ENCODE peak calls at places on chromosome 6, in five cellular contexts. G is fibroblast of mammary gland; Q is stimulated activated CD4-positive, alpha-beta T cell treated with anti-CD3 and anti-CD28 coated beads, Interleukin-12 subunit alpha, Interleukin-12 subunit beta, amount 100 ng/mL, for 4 hours; A is left ventricle myocardium inferior; F is lower lobe of right lung. B is an unnamed sample.

GRCh38 chr6:96211341-96211740 is 195.6 kb downstream of the FUT9 start:
- DNase-seq in G (no peak), Q (no peak), A (no peak), F (no peak), B (no peak)

GRCh38 chr6:93419304-93420162 is at the start of gene EPHA7:
- DNase-seq in G (peak; percentile 71), Q (peak; percentile 15), A (peak; percentile 92), F (peak; percentile 89), B (peak; percentile 84)

GRCh38 chr6:145631374-145631773 is 103.9 kb downstream of the EPM2A start:
- DNase-seq in G (no peak), Q (no peak), A (no peak), F (no peak), B (no peak)

GRCh38 chr6:3467996-3468395 is 11.1 kb upstream of the SLC22A23 start:
- DNase-seq in G (no peak), Q (no peak), A (no peak), F (no peak), B (no peak)

GRCh38 chr6:149860513-149860833 is 3.7 kb downstream of the LRP11 start:
- DNase-seq in G (no peak), Q (no peak), A (no peak), F (no peak), B (no peak)

GRCh38 chr6:137264308-137265075 is 45.3 kb upstream of the IFNGR1 start:
- DNase-seq in G (peak; percentile 61), Q (no peak), A (peak; percentile 37), F (no peak), B (no peak)

GRCh38 chr6:142045380-142046270 is 87.1 kb upstream of the GJE1 start:
- DNase-seq in G (peak; percentile 71), Q (no peak), A (no peak), F (no peak), B (peak; percentile 27)

GRCh38 chr6:130127195-130127594 is 95.6 kb downstream of the SAMD3 start:
- DNase-seq in G (no peak), Q (no peak), A (no peak), F (no peak), B (no peak)

GRCh38 chr6:107987805-107988204 is 29.8 kb upstream of the SEC63 start:
- DNase-seq in G (no peak), Q (no peak), A (no peak), F (no peak), B (no peak)

GRCh38 chr6:40723967-40724366 is 136.8 kb upstream of the LRFN2 start:
- DNase-seq in G (peak; percentile 15), Q (no peak), A (no peak), F (no peak), B (no peak)

GRCh38 chr6:11218477-11218826 is 14.0 kb downstream of the NEDD9 start:
- DNase-seq in G (no peak), Q (no peak), A (no peak), F (no peak), B (no peak)

GRCh38 chr6:34934516-34934915 is 45.5 kb downstream of the ANKS1A start:
- DNase-seq in G (peak; percentile 68), Q (no peak), A (peak; percentile 88), F (peak; percentile 79), B (peak; percentile 65)

GRCh38 chr6:18262812-18263560 is 1.3 kb downstream of the DEK start:
- DNase-seq in G (peak; percentile 17), Q (peak; percentile 31), A (no peak), F (no peak), B (peak; percentile 40)

GRCh38 chr6:126824226-126824625 is 294.2 kb upstream of the RSPO3 start:
- DNase-seq in G (no peak), Q (no peak), A (no peak), F (no peak), B (no peak)

GRCh38 chr6:140538926-140539325 is 1164.5 kb upstream of the CITED2 start:
- DNase-seq in G (peak; percentile 28), Q (no peak), A (no peak), F (no peak), B (peak; percentile 14)

GRCh38 chr6:106752641-106753040 is 123.3 kb downstream of the QRSL1 start:
- DNase-seq in G (no peak), Q (no peak), A (no peak), F (no peak), B (no peak)

GRCh38 chr6:158662607-158663464 is 13.0 kb downstream of the SYTL3 start:
- DNase-seq in G (peak; percentile 59), Q (no peak), A (no peak), F (no peak), B (no peak)

GRCh38 chr6:12401200-12401599 is 111.0 kb downstream of the EDN1 start:
- DNase-seq in G (no peak), Q (no peak), A (no peak), F (no peak), B (no peak)

GRCh38 chr6:37653933-37654565 is 43.6 kb downstream of the MDGA1 start:
- DNase-seq in G (peak; percentile 65), Q (peak; percentile 57), A (no peak), F (no peak), B (no peak)

GRCh38 chr6:7917729-7918128 is 7.1 kb upstream of the TXNDC5 start:
- DNase-seq in G (no peak), Q (no peak), A (no peak), F (no peak), B (no peak)

GRCh38 chr6:767755-768512 is 75.0 kb upstream of the EXOC2 start:
- DNase-seq in G (no peak), Q (no peak), A (no peak), F (no peak), B (no peak)

GRCh38 chr6:144344651-144345050 is 59.5 kb downstream of the UTRN start:
- DNase-seq in G (no peak), Q (no peak), A (no peak), F (no peak), B (no peak)

GRCh38 chr6:11754625-11755289 is 23.8 kb downstream of the ADTRP start:
- DNase-seq in G (peak; percentile 88), Q (no peak), A (no peak), F (no peak), B (peak; percentile 77)

GRCh38 chr6:121505284-121505683 is 69.8 kb downstream of the GJA1 start:
- DNase-seq in G (no peak), Q (no peak), A (no peak), F (no peak), B (peak; percentile 84)

GRCh38 chr6:17842014-17842776 is 135.5 kb upstream of the NUP153 start:
- DNase-seq in G (no peak), Q (no peak), A (no peak), F (no peak), B (no peak)

GRCh38 chr6:28824793-28825731 is 98.7 kb downstream of the TRIM27 start:
- DNase-seq in G (no peak), Q (no peak), A (no peak), F (no peak), B (no peak)

GRCh38 chr6:39804666-39805065 is 12.5 kb downstream of the DAAM2 start:
- DNase-seq in G (peak; percentile 88), Q (no peak), A (no peak), F (no peak), B (peak; percentile 80)

GRCh38 chr6:422423-423061 is 31.0 kb downstream of the IRF4 start:
- DNase-seq in G (peak; percentile 99), Q (no peak), A (no peak), F (no peak), B (peak; percentile 97)

GRCh38 chr6:33949877-33950831 is 146.4 kb upstream of the MLN start:
- DNase-seq in G (no peak), Q (no peak), A (no peak), F (no peak), B (peak; percentile 30)

GRCh38 chr6:149934249-149935156 is 7.3 kb upstream of the ULBP2 start:
- DNase-seq in G (peak; percentile 78), Q (peak; percentile 60), A (no peak), F (no peak), B (peak; percentile 63)

GRCh38 chr6:1832844-1833787 is 223.4 kb downstream of the FOXC1 start:
- DNase-seq in G (no peak), Q (no peak), A (peak; percentile 43), F (peak; percentile 52), B (no peak)

GRCh38 chr6:90583179-90583578 is 3.7 kb downstream of the MAP3K7 start:
- DNase-seq in G (peak; percentile 37), Q (no peak), A (no peak), F (no peak), B (no peak)

GRCh38 chr6:144214622-144215401 is 64.5 kb downstream of the STX11 start:
- DNase-seq in G (no peak), Q (no peak), A (no peak), F (peak; percentile 71), B (no peak)

GRCh38 chr6:77879527-77879926 is 226.7 kb downstream of the MEI4 start:
- DNase-seq in G (no peak), Q (no peak), A (no peak), F (no peak), B (no peak)

B was measured in bronchial epithelial cell.